ENCODE peak calls at places on chromosomes 13 and 19, in six cellular contexts. One of them, this sample, is unnamed.

GRCh38 chr13:27283906-27284523 is 13.4 kb downstream of the RASL11A start:
- DNase-seq in adrenal gland: no peak
- DNase-seq in RWPE2: no peak
- DNase-seq in thyroid gland: no peak
- DNase-seq in tibial artery: no peak
- DNase-seq in body of pancreas: no peak
- DNase-seq in this sample: peak; percentile 44

GRCh38 chr13:26508885-26509284 is 48.6 kb upstream of the WASF3 start:
- DNase-seq in adrenal gland: peak; percentile 94
- DNase-seq in RWPE2: peak; percentile 79
- DNase-seq in thyroid gland: peak; percentile 33
- DNase-seq in tibial artery: peak; percentile 87
- DNase-seq in body of pancreas: peak; percentile 39
- DNase-seq in this sample: peak; percentile 97

GRCh38 chr13:20131057-20131832 is 29.6 kb downstream of the GJA3 start:
- DNase-seq in adrenal gland: no peak
- DNase-seq in RWPE2: no peak
- DNase-seq in thyroid gland: peak; percentile 68
- DNase-seq in tibial artery: no peak
- DNase-seq in body of pancreas: no peak
- DNase-seq in this sample: no peak

GRCh38 chr19:47479701-47480503 is 4.1 kb downstream of the KPTN start:
- DNase-seq in adrenal gland: no peak
- DNase-seq in RWPE2: no peak
- DNase-seq in thyroid gland: no peak
- DNase-seq in tibial artery: no peak
- DNase-seq in body of pancreas: no peak
- DNase-seq in this sample: peak; percentile 28

GRCh38 chr13:75226755-75227435 is 255.1 kb downstream of the TBC1D4 start:
- DNase-seq in adrenal gland: no peak
- DNase-seq in RWPE2: no peak
- DNase-seq in thyroid gland: peak; percentile 37
- DNase-seq in tibial artery: no peak
- DNase-seq in body of pancreas: no peak
- DNase-seq in this sample: peak; percentile 95

GRCh38 chr19:54606891-54607781 is 13.7 kb downstream of the LILRA1 start:
- DNase-seq in adrenal gland: no peak
- DNase-seq in RWPE2: no peak
- DNase-seq in thyroid gland: no peak
- DNase-seq in tibial artery: no peak
- DNase-seq in body of pancreas: no peak
- DNase-seq in this sample: no peak

GRCh38 chr19:10694706-10695105 is 6.5 kb upstream of the QTRT1 start:
- DNase-seq in adrenal gland: no peak
- DNase-seq in RWPE2: no peak
- DNase-seq in thyroid gland: no peak
- DNase-seq in tibial artery: no peak
- DNase-seq in body of pancreas: no peak
- DNase-seq in this sample: no peak

GRCh38 chr13:42894765-42895181 is 97.3 kb downstream of the EPSTI1 start:
- DNase-seq in adrenal gland: peak; percentile 89
- DNase-seq in RWPE2: no peak
- DNase-seq in thyroid gland: no peak
- DNase-seq in tibial artery: no peak
- DNase-seq in body of pancreas: peak; percentile 22
- DNase-seq in this sample: peak; percentile 70

GRCh38 chr13:112065867-112066623 is 904 bp upstream of the SOX1 start:
- DNase-seq in adrenal gland: no peak
- DNase-seq in RWPE2: no peak
- DNase-seq in thyroid gland: no peak
- DNase-seq in tibial artery: no peak
- DNase-seq in body of pancreas: no peak
- DNase-seq in this sample: no peak

GRCh38 chr13:110615322-110616102 is at the start of gene NAXD:
- DNase-seq in adrenal gland: peak; percentile 98
- DNase-seq in RWPE2: peak; percentile 92
- DNase-seq in thyroid gland: peak; percentile 94
- DNase-seq in tibial artery: peak; percentile 96
- DNase-seq in body of pancreas: peak; percentile 90
- DNase-seq in this sample: peak; percentile 94

GRCh38 chr13:110617326-110618072 is 2.2 kb downstream of the NAXD start:
- DNase-seq in adrenal gland: peak; percentile 83
- DNase-seq in RWPE2: no peak
- DNase-seq in thyroid gland: peak; percentile 63
- DNase-seq in tibial artery: no peak
- DNase-seq in body of pancreas: peak; percentile 74
- DNase-seq in this sample: peak; percentile 91

GRCh38 chr13:110618167-110618566 is 2.8 kb downstream of the NAXD start:
- DNase-seq in adrenal gland: no peak
- DNase-seq in RWPE2: no peak
- DNase-seq in thyroid gland: no peak
- DNase-seq in tibial artery: no peak
- DNase-seq in body of pancreas: no peak
- DNase-seq in this sample: no peak

GRCh38 chr13:110615005-110615321 is 382 bp upstream of the NAXD start:
- DNase-seq in adrenal gland: no peak
- DNase-seq in RWPE2: no peak
- DNase-seq in thyroid gland: no peak
- DNase-seq in tibial artery: no peak
- DNase-seq in body of pancreas: no peak
- DNase-seq in this sample: no peak

DNA sequence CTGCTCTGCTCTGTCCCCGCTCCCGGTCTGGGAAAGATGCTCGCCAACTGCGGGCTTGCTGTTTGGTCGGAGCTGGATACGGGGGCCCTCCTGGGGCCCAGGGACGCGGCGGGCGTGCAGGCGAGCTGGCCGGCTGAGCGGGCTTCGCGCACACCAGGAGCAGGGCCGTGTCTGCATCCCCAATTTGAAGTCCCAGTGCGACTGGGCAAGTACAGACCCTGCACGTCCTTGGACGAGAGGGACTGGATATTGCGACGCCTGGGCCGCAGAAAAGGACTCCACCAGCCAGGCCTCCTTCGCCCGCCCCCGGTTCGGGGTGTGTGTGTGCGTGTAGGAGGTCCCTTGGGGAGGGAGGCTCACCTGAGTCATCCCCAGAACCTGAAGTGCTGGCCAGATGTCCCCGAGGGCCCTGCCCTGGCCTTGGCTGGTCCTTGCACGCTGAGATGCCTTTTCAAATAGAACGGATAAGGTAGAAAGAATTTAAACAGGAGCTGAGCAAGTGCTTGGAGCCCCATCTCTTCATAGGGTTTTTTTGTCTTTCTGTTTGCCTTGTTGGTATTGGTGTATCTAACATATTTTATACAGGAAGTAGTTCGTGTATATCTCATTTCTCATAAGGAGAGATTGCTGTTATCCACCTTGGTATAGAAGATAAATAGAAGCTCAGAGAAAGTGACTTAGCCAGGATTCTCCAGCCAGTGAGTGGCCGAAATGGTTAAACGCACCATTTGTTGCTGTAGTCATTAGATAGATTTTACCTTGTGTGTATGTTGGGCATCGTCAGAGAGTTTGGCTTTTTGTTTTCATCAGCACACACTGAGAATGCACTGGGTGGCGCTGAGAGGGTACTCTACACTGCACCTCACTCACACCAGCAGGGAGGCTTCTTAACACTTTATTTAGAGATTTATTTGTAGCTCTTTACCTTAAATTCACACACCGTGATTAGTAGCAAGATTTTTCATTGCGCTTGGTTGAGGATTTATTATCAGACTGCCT is 1.1 kb downstream of the NAXD start:
- DNase-seq in adrenal gland: peak; percentile 75
- DNase-seq in RWPE2: no peak
- DNase-seq in thyroid gland: peak; percentile 51
- DNase-seq in tibial artery: peak; percentile 77
- DNase-seq in body of pancreas: peak; percentile 41
- DNase-seq in this sample: peak; percentile 86
- TF ChIP-seq CTCF in adrenal gland: no peak
- TF ChIP-seq CTCF in RWPE2: no peak
- TF ChIP-seq CTCF in thyroid gland: no peak
- TF ChIP-seq CTCF in tibial artery: no peak
- TF ChIP-seq CTCF in body of pancreas: no peak
- TF ChIP-seq CTCF in this sample: no peak

DNA sequence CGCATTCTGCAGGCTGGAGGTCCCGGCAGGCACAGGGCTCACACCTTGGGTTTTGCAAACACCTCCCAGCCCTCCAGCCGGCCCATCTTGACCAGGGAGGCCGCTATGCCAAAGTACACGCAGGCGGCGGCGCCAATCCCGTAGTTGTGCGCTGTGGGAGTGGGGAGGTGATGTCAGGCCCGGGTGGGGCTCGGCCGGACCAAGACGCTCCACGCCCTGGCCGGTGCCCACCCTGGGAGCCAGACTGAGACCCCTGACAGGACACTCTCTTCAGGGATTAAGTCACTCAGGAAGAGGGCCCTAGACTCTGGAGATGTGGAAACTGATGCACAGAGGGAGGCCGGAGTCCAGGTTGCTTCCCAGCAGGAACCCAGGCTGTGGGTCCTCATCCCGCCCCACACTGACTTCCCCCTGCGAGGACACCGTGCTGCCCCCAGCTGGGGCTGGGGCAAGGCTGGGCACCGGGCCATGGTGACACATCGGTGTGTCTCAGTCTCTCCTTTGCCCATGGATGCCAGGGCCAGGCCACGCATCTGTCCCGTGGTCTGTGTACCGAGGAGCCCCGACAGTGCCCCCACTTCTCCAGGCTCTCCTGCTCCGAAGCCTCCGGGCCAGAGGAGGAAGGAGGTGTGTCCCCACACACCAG is 8.8 kb downstream of the NDUFA11 start:
- DNase-seq in adrenal gland: peak; percentile 78
- DNase-seq in RWPE2: no peak
- DNase-seq in thyroid gland: no peak
- DNase-seq in tibial artery: no peak
- DNase-seq in body of pancreas: no peak
- DNase-seq in this sample: no peak
- H3K4me3 ChIP-seq in adrenal gland: no peak overlapping the region
- H3K4me3 ChIP-seq in RWPE2: no peak overlapping the region
- H3K4me3 ChIP-seq in thyroid gland: no peak overlapping the region
- H3K4me3 ChIP-seq in tibial artery: no peak overlapping the region
- H3K4me3 ChIP-seq in body of pancreas: no peak overlapping the region
- H3K4me3 ChIP-seq in this sample: no peak overlapping the region

GRCh38 chr13:46899801-46900200 is 2.9 kb upstream of the HTR2A start:
- DNase-seq in adrenal gland: no peak
- DNase-seq in RWPE2: no peak
- DNase-seq in thyroid gland: no peak
- DNase-seq in tibial artery: no peak
- DNase-seq in body of pancreas: no peak
- DNase-seq in this sample: no peak

GRCh38 chr13:46893221-46893620 is 3.6 kb downstream of the HTR2A start:
- DNase-seq in adrenal gland: no peak
- DNase-seq in RWPE2: no peak
- DNase-seq in thyroid gland: no peak
- DNase-seq in tibial artery: no peak
- DNase-seq in body of pancreas: no peak
- DNase-seq in this sample: no peak

GRCh38 chr13:46894534-46894906 is 2.3 kb downstream of the HTR2A start:
- DNase-seq in adrenal gland: no peak
- DNase-seq in RWPE2: no peak
- DNase-seq in thyroid gland: no peak
- DNase-seq in tibial artery: no peak
- DNase-seq in body of pancreas: no peak
- DNase-seq in this sample: peak; percentile 60

GRCh38 chr13:46896346-46897138 is at the start of gene HTR2A:
- DNase-seq in adrenal gland: no peak
- DNase-seq in RWPE2: no peak
- DNase-seq in thyroid gland: peak; percentile 63
- DNase-seq in tibial artery: no peak
- DNase-seq in body of pancreas: no peak
- DNase-seq in this sample: peak; percentile 48

GRCh38 chr13:46893820-46894533 is 2.9 kb downstream of the HTR2A start:
- DNase-seq in adrenal gland: peak; percentile 75
- DNase-seq in RWPE2: no peak
- DNase-seq in thyroid gland: peak; percentile 74
- DNase-seq in tibial artery: peak; percentile 85
- DNase-seq in body of pancreas: peak; percentile 68
- DNase-seq in this sample: peak; percentile 55
- TF ChIP-seq CTCF in adrenal gland: peak; percentile 95
- TF ChIP-seq CTCF in RWPE2: peak; percentile 91
- TF ChIP-seq CTCF in thyroid gland: peak; percentile 99
- TF ChIP-seq CTCF in tibial artery: peak; percentile 100
- TF ChIP-seq CTCF in body of pancreas: peak; percentile 96
- TF ChIP-seq CTCF in this sample: peak; percentile 69

GRCh38 chr19:38743394-38744297 is 628 bp downstream of the CAPN12 start:
- DNase-seq in adrenal gland: no peak
- DNase-seq in RWPE2: no peak
- DNase-seq in thyroid gland: no peak
- DNase-seq in tibial artery: no peak
- DNase-seq in body of pancreas: no peak
- DNase-seq in this sample: no peak

GRCh38 chr19:38744298-38744681 is at the start of gene CAPN12:
- DNase-seq in adrenal gland: no peak
- DNase-seq in RWPE2: no peak
- DNase-seq in thyroid gland: no peak
- DNase-seq in tibial artery: no peak
- DNase-seq in body of pancreas: no peak
- DNase-seq in this sample: no peak

GRCh38 chr19:38742906-38743305 is 1.4 kb downstream of the CAPN12 start:
- DNase-seq in adrenal gland: no peak
- DNase-seq in RWPE2: no peak
- DNase-seq in thyroid gland: no peak
- DNase-seq in tibial artery: no peak
- DNase-seq in body of pancreas: no peak
- DNase-seq in this sample: no peak

GRCh38 chr19:38744906-38745305 is 632 bp upstream of the CAPN12 start:
- DNase-seq in adrenal gland: no peak
- DNase-seq in RWPE2: no peak
- DNase-seq in thyroid gland: no peak
- DNase-seq in tibial artery: no peak
- DNase-seq in body of pancreas: no peak
- DNase-seq in this sample: no peak

DNA sequence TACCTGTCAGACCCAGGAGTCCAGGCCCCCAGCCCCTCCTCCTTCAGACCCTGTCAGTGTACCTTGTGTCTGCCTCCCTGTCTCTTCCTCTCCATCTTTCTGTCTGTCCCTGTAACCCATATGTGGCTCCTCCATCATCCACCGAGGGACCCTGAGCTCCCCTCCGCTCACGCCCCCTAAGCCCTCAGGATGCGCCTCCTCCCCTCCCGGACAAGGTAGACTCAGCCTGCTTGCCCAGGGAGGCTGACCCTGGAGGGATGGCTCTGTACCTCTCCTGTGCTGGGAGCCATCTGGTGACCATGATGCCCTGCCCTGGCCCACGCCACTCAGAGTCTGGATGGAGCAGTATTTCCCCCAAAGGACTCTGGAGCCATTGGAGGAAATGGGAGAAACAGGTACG is 1.0 kb upstream of the CAPN12 start:
- DNase-seq in adrenal gland: no peak
- DNase-seq in RWPE2: no peak
- DNase-seq in thyroid gland: no peak
- DNase-seq in tibial artery: no peak
- DNase-seq in body of pancreas: no peak
- DNase-seq in this sample: no peak
- H3K4me3 ChIP-seq in adrenal gland: no peak overlapping the region
- H3K4me3 ChIP-seq in RWPE2: no peak overlapping the region
- H3K4me3 ChIP-seq in thyroid gland: no peak overlapping the region
- H3K4me3 ChIP-seq in tibial artery: no peak overlapping the region
- H3K4me3 ChIP-seq in body of pancreas: no peak overlapping the region
- H3K4me3 ChIP-seq in this sample: no peak overlapping the region